ENCODE peak calls at places on chromosomes 6 and 20, in nine cellular contexts. One of them, this sample, is unnamed.

GRCh38 chr6:170151235-170152110 is 139.4 kb downstream of the DLL1 start:
- DNase-seq in PC-3: no peak
- DNase-seq in germinal center: no peak
- DNase-seq in GDM1: no peak
- DNase-seq in NCI-H1092: no peak
- DNase-seq in retinal pigment epithelial cell: no peak
- DNase-seq in GM12891: no peak
- DNase-seq in CD8-positive, alpha-beta T cell: no peak
- DNase-seq in GM18507: no peak
- DNase-seq in this sample: no peak

GRCh38 chr6:27847706-27848105 is 64.5 kb downstream of the OR2B2 start:
- DNase-seq in NCI-H1092: no peak
- DNase-seq in CD8-positive, alpha-beta T cell: no peak
- DNase-seq in GM12891: no peak
- DNase-seq in retinal pigment epithelial cell: no peak
- DNase-seq in PC-3: peak
- DNase-seq in GM18507: no peak
- DNase-seq in germinal center: no peak
- DNase-seq in GDM1: no peak
- DNase-seq in this sample: no peak

GRCh38 chr6:27157461-27158315 is 89.8 kb upstream of the PRSS16 start:
- DNase-seq in GM12891: no peak
- DNase-seq in GM18507: no peak
- DNase-seq in GDM1: peak
- DNase-seq in germinal center: peak
- DNase-seq in NCI-H1092: no peak
- DNase-seq in retinal pigment epithelial cell: no peak
- DNase-seq in PC-3: peak
- DNase-seq in CD8-positive, alpha-beta T cell: peak
- DNase-seq in this sample: no peak

GRCh38 chr6:130366011-130366963 is at the start of gene TMEM200A:
- DNase-seq in NCI-H1092: no peak
- DNase-seq in CD8-positive, alpha-beta T cell: no peak
- DNase-seq in GM18507: no peak
- DNase-seq in GDM1: no peak
- DNase-seq in retinal pigment epithelial cell: no peak
- DNase-seq in germinal center: peak
- DNase-seq in PC-3: no peak
- DNase-seq in GM12891: peak
- DNase-seq in this sample: no peak

GRCh38 chr20:35541118-35541782 is 628 bp upstream of the ERGIC3 start:
- DNase-seq in GDM1: no peak
- DNase-seq in retinal pigment epithelial cell: no peak
- DNase-seq in GM12891: no peak
- DNase-seq in PC-3: peak
- DNase-seq in CD8-positive, alpha-beta T cell: no peak
- DNase-seq in NCI-H1092: no peak
- DNase-seq in germinal center: no peak
- DNase-seq in GM18507: no peak
- DNase-seq in this sample: no peak

GRCh38 chr20:51335329-51335841 is 207.1 kb downstream of the NFATC2 start:
- DNase-seq in GM18507: no peak
- DNase-seq in NCI-H1092: no peak
- DNase-seq in GDM1: no peak
- DNase-seq in retinal pigment epithelial cell: peak
- DNase-seq in GM12891: no peak
- DNase-seq in germinal center: no peak
- DNase-seq in CD8-positive, alpha-beta T cell: no peak
- DNase-seq in PC-3: peak
- DNase-seq in this sample: no peak

GRCh38 chr6:145814035-145814500 is 527 bp downstream of the FBXO30 start:
- DNase-seq in NCI-H1092: no peak
- DNase-seq in GDM1: peak
- DNase-seq in GM12891: no peak
- DNase-seq in retinal pigment epithelial cell: no peak
- DNase-seq in PC-3: peak
- DNase-seq in CD8-positive, alpha-beta T cell: no peak
- DNase-seq in germinal center: peak
- DNase-seq in GM18507: no peak
- DNase-seq in this sample: peak

GRCh38 chr6:135114355-135115145 is 59.9 kb upstream of the HBS1L start:
- DNase-seq in CD8-positive, alpha-beta T cell: no peak
- DNase-seq in retinal pigment epithelial cell: no peak
- DNase-seq in GDM1: no peak
- DNase-seq in GM18507: no peak
- DNase-seq in PC-3: no peak
- DNase-seq in germinal center: no peak
- DNase-seq in NCI-H1092: no peak
- DNase-seq in GM12891: no peak
- DNase-seq in this sample: no peak

GRCh38 chr20:62523473-62524203 is 47.8 kb upstream of the GATA5 start:
- DNase-seq in GDM1: peak
- DNase-seq in CD8-positive, alpha-beta T cell: peak
- DNase-seq in germinal center: no peak
- DNase-seq in GM12891: no peak
- DNase-seq in NCI-H1092: no peak
- DNase-seq in retinal pigment epithelial cell: no peak
- DNase-seq in GM18507: no peak
- DNase-seq in PC-3: peak
- DNase-seq in this sample: no peak

GRCh38 chr20:45827030-45827652 is at the start of gene TNNC2:
- DNase-seq in retinal pigment epithelial cell: no peak
- DNase-seq in GDM1: no peak
- DNase-seq in GM18507: no peak
- DNase-seq in germinal center: no peak
- DNase-seq in NCI-H1092: no peak
- DNase-seq in PC-3: no peak
- DNase-seq in GM12891: no peak
- DNase-seq in CD8-positive, alpha-beta T cell: no peak
- DNase-seq in this sample: no peak

GRCh38 chr20:55194947-55195346 is 719.6 kb downstream of the DOK5 start:
- DNase-seq in PC-3: no peak
- DNase-seq in germinal center: no peak
- DNase-seq in retinal pigment epithelial cell: no peak
- DNase-seq in NCI-H1092: no peak
- DNase-seq in GM12891: no peak
- DNase-seq in GM18507: no peak
- DNase-seq in GDM1: no peak
- DNase-seq in CD8-positive, alpha-beta T cell: no peak
- DNase-seq in this sample: no peak

GRCh38 chr6:2734517-2735076 is 16.1 kb downstream of the MYLK4 start:
- DNase-seq in germinal center: no peak
- DNase-seq in GDM1: no peak
- DNase-seq in retinal pigment epithelial cell: no peak
- DNase-seq in NCI-H1092: no peak
- DNase-seq in PC-3: no peak
- DNase-seq in CD8-positive, alpha-beta T cell: no peak
- DNase-seq in GM12891: no peak
- DNase-seq in GM18507: no peak
- DNase-seq in this sample: no peak